ENCODE peak calls at places on chromosome 17, in seven cellular contexts. One of them, this sample, is unnamed.

GRCh38 chr17:49717371-49717841 is 9.6 kb upstream of the SLC35B1 start:
- DNase-seq in cardiac muscle cell: no peak
- DNase-seq in EL: peak
- DNase-seq in uterus: no peak
- DNase-seq in NCI-H2081: no peak
- DNase-seq in HEK293T: no peak
- DNase-seq in fibroblast of the conjunctiva: no peak
- DNase-seq in this sample: no peak

GRCh38 chr17:4948997-4949320 is 629 bp upstream of the PFN1 start:
- DNase-seq in fibroblast of the conjunctiva: peak
- DNase-seq in HEK293T: peak
- DNase-seq in cardiac muscle cell: peak
- DNase-seq in uterus: peak
- DNase-seq in NCI-H2081: peak
- DNase-seq in EL: peak
- DNase-seq in this sample: no peak

GRCh38 chr17:968812-969766 is 10.5 kb downstream of the NXN start:
- DNase-seq in cardiac muscle cell: no peak
- DNase-seq in fibroblast of the conjunctiva: no peak
- DNase-seq in EL: peak
- DNase-seq in uterus: no peak
- DNase-seq in HEK293T: no peak
- DNase-seq in NCI-H2081: peak
- DNase-seq in this sample: no peak

GRCh38 chr17:28967240-28968135 is 16.2 kb upstream of the PHF12 start:
- DNase-seq in EL: no peak
- DNase-seq in NCI-H2081: no peak
- DNase-seq in HEK293T: no peak
- DNase-seq in fibroblast of the conjunctiva: no peak
- DNase-seq in uterus: no peak
- DNase-seq in cardiac muscle cell: no peak
- DNase-seq in this sample: no peak

GRCh38 chr17:48498168-48498840 is 32.5 kb downstream of the HOXB1 start:
- DNase-seq in uterus: no peak
- DNase-seq in EL: no peak
- DNase-seq in fibroblast of the conjunctiva: no peak
- DNase-seq in cardiac muscle cell: no peak
- DNase-seq in NCI-H2081: peak
- DNase-seq in HEK293T: no peak
- DNase-seq in this sample: no peak

GRCh38 chr17:73291260-73291801 is 20.5 kb downstream of the CDC42EP4 start:
- DNase-seq in EL: peak
- DNase-seq in HEK293T: no peak
- DNase-seq in cardiac muscle cell: no peak
- DNase-seq in NCI-H2081: no peak
- DNase-seq in uterus: peak
- DNase-seq in fibroblast of the conjunctiva: peak
- DNase-seq in this sample: peak

GRCh38 chr17:47962901-47963300 is 5.2 kb upstream of the PRR15L start:
- DNase-seq in uterus: no peak
- DNase-seq in EL: no peak
- DNase-seq in cardiac muscle cell: no peak
- DNase-seq in fibroblast of the conjunctiva: no peak
- DNase-seq in HEK293T: no peak
- DNase-seq in NCI-H2081: no peak
- DNase-seq in this sample: no peak

GRCh38 chr17:57010495-57010894 is 32.6 kb downstream of the SCPEP1 start:
- DNase-seq in fibroblast of the conjunctiva: no peak
- DNase-seq in NCI-H2081: no peak
- DNase-seq in uterus: no peak
- DNase-seq in EL: no peak
- DNase-seq in HEK293T: no peak
- DNase-seq in cardiac muscle cell: no peak
- DNase-seq in this sample: no peak

GRCh38 chr17:4573682-4574081 is 10.6 kb upstream of the SMTNL2 start:
- DNase-seq in HEK293T: no peak
- DNase-seq in EL: no peak
- DNase-seq in cardiac muscle cell: no peak
- DNase-seq in NCI-H2081: no peak
- DNase-seq in uterus: no peak
- DNase-seq in fibroblast of the conjunctiva: no peak
- DNase-seq in this sample: no peak

GRCh38 chr17:21239680-21240374 is 13.4 kb downstream of the NATD1 start:
- DNase-seq in cardiac muscle cell: peak
- DNase-seq in HEK293T: peak
- DNase-seq in EL: no peak
- DNase-seq in NCI-H2081: no peak
- DNase-seq in uterus: peak
- DNase-seq in fibroblast of the conjunctiva: no peak
- DNase-seq in this sample: no peak

GRCh38 chr17:17732892-17733670 is 51.8 kb downstream of the RAI1 start:
- DNase-seq in uterus: no peak
- DNase-seq in NCI-H2081: no peak
- DNase-seq in cardiac muscle cell: no peak
- DNase-seq in fibroblast of the conjunctiva: peak
- DNase-seq in EL: peak
- DNase-seq in HEK293T: no peak
- DNase-seq in this sample: no peak

GRCh38 chr17:44652727-44653126 is 3.5 kb upstream of the MEIOC start:
- DNase-seq in cardiac muscle cell: no peak
- DNase-seq in fibroblast of the conjunctiva: no peak
- DNase-seq in EL: no peak
- DNase-seq in NCI-H2081: no peak
- DNase-seq in uterus: no peak
- DNase-seq in HEK293T: no peak
- DNase-seq in this sample: no peak

GRCh38 chr17:34397265-34397664 is 34.2 kb upstream of the CCL1 start:
- DNase-seq in uterus: no peak
- DNase-seq in cardiac muscle cell: no peak
- DNase-seq in HEK293T: no peak
- DNase-seq in fibroblast of the conjunctiva: no peak
- DNase-seq in NCI-H2081: no peak
- DNase-seq in EL: no peak
- DNase-seq in this sample: no peak

GRCh38 chr17:58527949-58528348 is 13.5 kb upstream of the MTMR4 start:
- DNase-seq in uterus: no peak
- DNase-seq in EL: peak
- DNase-seq in HEK293T: no peak
- DNase-seq in fibroblast of the conjunctiva: no peak
- DNase-seq in cardiac muscle cell: no peak
- DNase-seq in NCI-H2081: no peak
- DNase-seq in this sample: no peak

GRCh38 chr17:1147664-1148063 is 32.1 kb downstream of the ABR start:
- DNase-seq in uterus: no peak
- DNase-seq in fibroblast of the conjunctiva: peak
- DNase-seq in NCI-H2081: peak
- DNase-seq in cardiac muscle cell: peak
- DNase-seq in HEK293T: peak
- DNase-seq in EL: peak
- DNase-seq in this sample: no peak

GRCh38 chr17:66578781-66579489 is 256.0 kb upstream of the CACNG5 start:
- DNase-seq in uterus: no peak
- DNase-seq in fibroblast of the conjunctiva: no peak
- DNase-seq in EL: peak
- DNase-seq in HEK293T: no peak
- DNase-seq in NCI-H2081: no peak
- DNase-seq in cardiac muscle cell: peak
- DNase-seq in this sample: no peak

GRCh38 chr17:5560361-5560988 is 23.8 kb downstream of the NLRP1 start:
- DNase-seq in fibroblast of the conjunctiva: no peak
- DNase-seq in cardiac muscle cell: no peak
- DNase-seq in HEK293T: peak
- DNase-seq in NCI-H2081: no peak
- DNase-seq in uterus: no peak
- DNase-seq in EL: no peak
- DNase-seq in this sample: no peak

GRCh38 chr17:6327007-6327406 is 107.9 kb downstream of the AIPL1 start:
- DNase-seq in NCI-H2081: no peak
- DNase-seq in HEK293T: no peak
- DNase-seq in cardiac muscle cell: no peak
- DNase-seq in uterus: peak
- DNase-seq in EL: no peak
- DNase-seq in fibroblast of the conjunctiva: no peak
- DNase-seq in this sample: no peak

GRCh38 chr17:7263071-7263800 is 958 bp upstream of the CLDN7 start:
- DNase-seq in uterus: no peak
- DNase-seq in EL: no peak
- DNase-seq in cardiac muscle cell: no peak
- DNase-seq in HEK293T: no peak
- DNase-seq in fibroblast of the conjunctiva: no peak
- DNase-seq in NCI-H2081: peak
- DNase-seq in this sample: no peak

GRCh38 chr17:8338806-8339205 is 834 bp upstream of the ODF4 start:
- DNase-seq in EL: no peak
- DNase-seq in uterus: no peak
- DNase-seq in cardiac muscle cell: no peak
- DNase-seq in HEK293T: no peak
- DNase-seq in fibroblast of the conjunctiva: no peak
- DNase-seq in NCI-H2081: no peak
- DNase-seq in this sample: no peak

GRCh38 chr17:72850410-72850809 is 242.1 kb downstream of the SLC39A11 start:
- DNase-seq in EL: peak
- DNase-seq in HEK293T: no peak
- DNase-seq in uterus: no peak
- DNase-seq in NCI-H2081: no peak
- DNase-seq in fibroblast of the conjunctiva: peak
- DNase-seq in cardiac muscle cell: no peak
- DNase-seq in this sample: peak

GRCh38 chr17:2967515-2967914 is 95.9 kb downstream of the OR1D5 start:
- DNase-seq in fibroblast of the conjunctiva: no peak
- DNase-seq in EL: no peak
- DNase-seq in NCI-H2081: no peak
- DNase-seq in HEK293T: no peak
- DNase-seq in cardiac muscle cell: no peak
- DNase-seq in uterus: no peak
- DNase-seq in this sample: no peak

GRCh38 chr17:49111934-49112333 is 20.6 kb upstream of the B4GALNT2 start:
- DNase-seq in cardiac muscle cell: no peak
- DNase-seq in fibroblast of the conjunctiva: no peak
- DNase-seq in uterus: no peak
- DNase-seq in EL: no peak
- DNase-seq in HEK293T: no peak
- DNase-seq in NCI-H2081: no peak
- DNase-seq in this sample: no peak

GRCh38 chr17:78341559-78342437 is 18.1 kb downstream of the SOCS3 start:
- DNase-seq in NCI-H2081: no peak
- DNase-seq in EL: peak
- DNase-seq in uterus: peak
- DNase-seq in HEK293T: peak
- DNase-seq in cardiac muscle cell: peak
- DNase-seq in fibroblast of the conjunctiva: no peak
- DNase-seq in this sample: no peak

GRCh38 chr17:76725580-76726230 is 701 bp downstream of the JMJD6 start:
- DNase-seq in fibroblast of the conjunctiva: no peak
- DNase-seq in EL: peak
- DNase-seq in HEK293T: peak
- DNase-seq in uterus: peak
- DNase-seq in cardiac muscle cell: peak
- DNase-seq in NCI-H2081: peak
- DNase-seq in this sample: no peak

GRCh38 chr17:42194133-42194899 is at the start of gene GHDC:
- DNase-seq in EL: peak
- DNase-seq in cardiac muscle cell: peak
- DNase-seq in uterus: peak
- DNase-seq in fibroblast of the conjunctiva: peak
- DNase-seq in NCI-H2081: peak
- DNase-seq in HEK293T: peak
- DNase-seq in this sample: peak

GRCh38 chr17:60148300-60148838 is 1.4 kb upstream of the CA4 start:
- DNase-seq in HEK293T: no peak
- DNase-seq in uterus: no peak
- DNase-seq in fibroblast of the conjunctiva: no peak
- DNase-seq in EL: no peak
- DNase-seq in NCI-H2081: no peak
- DNase-seq in cardiac muscle cell: no peak
- DNase-seq in this sample: no peak

GRCh38 chr17:49548506-49549310 is 27.0 kb upstream of the NXPH3 start:
- DNase-seq in fibroblast of the conjunctiva: peak
- DNase-seq in EL: peak
- DNase-seq in cardiac muscle cell: peak
- DNase-seq in HEK293T: peak
- DNase-seq in NCI-H2081: no peak
- DNase-seq in uterus: no peak
- DNase-seq in this sample: no peak

GRCh38 chr17:38602453-38602852 is 3.3 kb downstream of the SRCIN1 start:
- DNase-seq in cardiac muscle cell: no peak
- DNase-seq in NCI-H2081: no peak
- DNase-seq in HEK293T: no peak
- DNase-seq in EL: no peak
- DNase-seq in fibroblast of the conjunctiva: no peak
- DNase-seq in uterus: no peak
- DNase-seq in this sample: no peak

GRCh38 chr17:67489273-67489672 is 112.2 kb downstream of the PITPNC1 start:
- DNase-seq in cardiac muscle cell: no peak
- DNase-seq in NCI-H2081: no peak
- DNase-seq in uterus: no peak
- DNase-seq in HEK293T: no peak
- DNase-seq in EL: no peak
- DNase-seq in fibroblast of the conjunctiva: no peak
- DNase-seq in this sample: no peak

GRCh38 chr17:49210158-49211029 is at the start of the genes ABI3 and GNGT2:
- DNase-seq in cardiac muscle cell: no peak
- DNase-seq in HEK293T: no peak
- DNase-seq in fibroblast of the conjunctiva: no peak
- DNase-seq in uterus: peak
- DNase-seq in NCI-H2081: no peak
- DNase-seq in EL: peak
- DNase-seq in this sample: no peak

GRCh38 chr17:82370471-82371332 is 863 bp upstream of the UTS2R start:
- DNase-seq in cardiac muscle cell: no peak
- DNase-seq in NCI-H2081: no peak
- DNase-seq in uterus: no peak
- DNase-seq in fibroblast of the conjunctiva: no peak
- DNase-seq in HEK293T: no peak
- DNase-seq in EL: peak
- DNase-seq in this sample: no peak

GRCh38 chr17:5595831-5596230 is 11.5 kb upstream of the NLRP1 start:
- DNase-seq in uterus: no peak
- DNase-seq in cardiac muscle cell: no peak
- DNase-seq in NCI-H2081: no peak
- DNase-seq in EL: no peak
- DNase-seq in HEK293T: no peak
- DNase-seq in fibroblast of the conjunctiva: no peak
- DNase-seq in this sample: no peak

GRCh38 chr17:44707755-44708400 is 587 bp upstream of the DBF4B start:
- DNase-seq in HEK293T: no peak
- DNase-seq in fibroblast of the conjunctiva: no peak
- DNase-seq in NCI-H2081: no peak
- DNase-seq in uterus: no peak
- DNase-seq in cardiac muscle cell: no peak
- DNase-seq in EL: no peak
- DNase-seq in this sample: no peak

GRCh38 chr17:19409509-19409908 is 1.5 kb upstream of the RNF112 start:
- DNase-seq in cardiac muscle cell: no peak
- DNase-seq in EL: peak
- DNase-seq in fibroblast of the conjunctiva: no peak
- DNase-seq in HEK293T: no peak
- DNase-seq in uterus: no peak
- DNase-seq in NCI-H2081: no peak
- DNase-seq in this sample: peak

GRCh38 chr17:4514779-4515178 is 16.1 kb downstream of the SPNS2 start:
- DNase-seq in HEK293T: no peak
- DNase-seq in cardiac muscle cell: no peak
- DNase-seq in EL: no peak
- DNase-seq in fibroblast of the conjunctiva: no peak
- DNase-seq in NCI-H2081: no peak
- DNase-seq in uterus: no peak
- DNase-seq in this sample: no peak

GRCh38 chr17:67265620-67266019 is 20.6 kb upstream of the HELZ start:
- DNase-seq in fibroblast of the conjunctiva: no peak
- DNase-seq in cardiac muscle cell: no peak
- DNase-seq in NCI-H2081: no peak
- DNase-seq in EL: no peak
- DNase-seq in HEK293T: no peak
- DNase-seq in uterus: no peak
- DNase-seq in this sample: no peak

GRCh38 chr17:61574542-61575351 is 16.3 kb downstream of the NACA2 start:
- DNase-seq in fibroblast of the conjunctiva: peak
- DNase-seq in NCI-H2081: peak
- DNase-seq in uterus: no peak
- DNase-seq in EL: peak
- DNase-seq in HEK293T: peak
- DNase-seq in cardiac muscle cell: peak
- DNase-seq in this sample: no peak